ENCODE peak calls at places on chromosomes 5 and 9, in nine cellular contexts. One of them, this sample, is unnamed.

GRCh38 chr9:36765468-36766341 is 193.0 kb downstream of the MELK start:
- DNase-seq in thyroid gland: peak
- DNase-seq in effector memory CD4-positive, alpha-beta T cell: peak
- DNase-seq in bronchial epithelial cell: peak
- DNase-seq in activated T-cell treated with anti-CD3 and anti-CD28 coated beads, Interleukin-2, amount 50 U/mL, for 72 hours: peak
- DNase-seq in epithelial cell of esophagus: peak
- DNase-seq in AG10803: peak
- DNase-seq in stimulated activated CD8-positive, alpha-beta memory T cell treated with anti-CD3 and anti-CD28 coated beads, Interleukin-7, amount 100 ng/mL, for 48 hours: peak
- DNase-seq in CD8-positive, alpha-beta memory T cell: peak
- DNase-seq in this sample: peak

GRCh38 chr5:97162045-97162444 is 19.6 kb upstream of the LIX1 start:
- DNase-seq in bronchial epithelial cell: peak
- DNase-seq in effector memory CD4-positive, alpha-beta T cell: peak
- DNase-seq in epithelial cell of esophagus: peak
- DNase-seq in activated T-cell treated with anti-CD3 and anti-CD28 coated beads, Interleukin-2, amount 50 U/mL, for 72 hours: peak
- DNase-seq in thyroid gland: peak
- DNase-seq in CD8-positive, alpha-beta memory T cell: peak
- DNase-seq in stimulated activated CD8-positive, alpha-beta memory T cell treated with anti-CD3 and anti-CD28 coated beads, Interleukin-7, amount 100 ng/mL, for 48 hours: no peak
- DNase-seq in AG10803: peak
- DNase-seq in this sample: peak

GRCh38 chr9:29211681-29212589 is 1638.7 kb upstream of the C9orf72 start:
- DNase-seq in AG10803: peak
- DNase-seq in effector memory CD4-positive, alpha-beta T cell: no peak
- DNase-seq in epithelial cell of esophagus: peak
- DNase-seq in thyroid gland: peak
- DNase-seq in bronchial epithelial cell: no peak
- DNase-seq in activated T-cell treated with anti-CD3 and anti-CD28 coated beads, Interleukin-2, amount 50 U/mL, for 72 hours: peak
- DNase-seq in stimulated activated CD8-positive, alpha-beta memory T cell treated with anti-CD3 and anti-CD28 coated beads, Interleukin-7, amount 100 ng/mL, for 48 hours: no peak
- DNase-seq in CD8-positive, alpha-beta memory T cell: peak
- DNase-seq in this sample: peak

GRCh38 chr5:63961598-63962161 is 565 bp downstream of the HTR1A start:
- DNase-seq in epithelial cell of esophagus: no peak
- DNase-seq in bronchial epithelial cell: no peak
- DNase-seq in effector memory CD4-positive, alpha-beta T cell: no peak
- DNase-seq in stimulated activated CD8-positive, alpha-beta memory T cell treated with anti-CD3 and anti-CD28 coated beads, Interleukin-7, amount 100 ng/mL, for 48 hours: no peak
- DNase-seq in AG10803: no peak
- DNase-seq in CD8-positive, alpha-beta memory T cell: no peak
- DNase-seq in activated T-cell treated with anti-CD3 and anti-CD28 coated beads, Interleukin-2, amount 50 U/mL, for 72 hours: no peak
- DNase-seq in thyroid gland: no peak
- DNase-seq in this sample: no peak

GRCh38 chr5:113336975-113337374 is 97.8 kb downstream of the TSSK1B start:
- DNase-seq in thyroid gland: no peak
- DNase-seq in CD8-positive, alpha-beta memory T cell: no peak
- DNase-seq in stimulated activated CD8-positive, alpha-beta memory T cell treated with anti-CD3 and anti-CD28 coated beads, Interleukin-7, amount 100 ng/mL, for 48 hours: no peak
- DNase-seq in AG10803: peak
- DNase-seq in activated T-cell treated with anti-CD3 and anti-CD28 coated beads, Interleukin-2, amount 50 U/mL, for 72 hours: peak
- DNase-seq in effector memory CD4-positive, alpha-beta T cell: no peak
- DNase-seq in bronchial epithelial cell: peak
- DNase-seq in epithelial cell of esophagus: peak
- DNase-seq in this sample: peak

GRCh38 chr5:96254980-96255681 is 177.9 kb downstream of the PCSK1 start:
- DNase-seq in activated T-cell treated with anti-CD3 and anti-CD28 coated beads, Interleukin-2, amount 50 U/mL, for 72 hours: no peak
- DNase-seq in stimulated activated CD8-positive, alpha-beta memory T cell treated with anti-CD3 and anti-CD28 coated beads, Interleukin-7, amount 100 ng/mL, for 48 hours: no peak
- DNase-seq in effector memory CD4-positive, alpha-beta T cell: no peak
- DNase-seq in AG10803: peak
- DNase-seq in thyroid gland: no peak
- DNase-seq in CD8-positive, alpha-beta memory T cell: no peak
- DNase-seq in bronchial epithelial cell: peak
- DNase-seq in epithelial cell of esophagus: peak
- DNase-seq in this sample: no peak

GRCh38 chr5:34496258-34496657 is 159.9 kb upstream of the RAI14 start:
- DNase-seq in thyroid gland: peak
- DNase-seq in stimulated activated CD8-positive, alpha-beta memory T cell treated with anti-CD3 and anti-CD28 coated beads, Interleukin-7, amount 100 ng/mL, for 48 hours: no peak
- DNase-seq in CD8-positive, alpha-beta memory T cell: no peak
- DNase-seq in epithelial cell of esophagus: no peak
- DNase-seq in AG10803: peak
- DNase-seq in bronchial epithelial cell: no peak
- DNase-seq in effector memory CD4-positive, alpha-beta T cell: no peak
- DNase-seq in activated T-cell treated with anti-CD3 and anti-CD28 coated beads, Interleukin-2, amount 50 U/mL, for 72 hours: no peak
- DNase-seq in this sample: no peak

GRCh38 chr5:107743357-107744000 is 72.7 kb upstream of the EFNA5 start:
- DNase-seq in effector memory CD4-positive, alpha-beta T cell: no peak
- DNase-seq in bronchial epithelial cell: peak
- DNase-seq in thyroid gland: no peak
- DNase-seq in epithelial cell of esophagus: peak
- DNase-seq in AG10803: peak
- DNase-seq in activated T-cell treated with anti-CD3 and anti-CD28 coated beads, Interleukin-2, amount 50 U/mL, for 72 hours: no peak
- DNase-seq in CD8-positive, alpha-beta memory T cell: no peak
- DNase-seq in stimulated activated CD8-positive, alpha-beta memory T cell treated with anti-CD3 and anti-CD28 coated beads, Interleukin-7, amount 100 ng/mL, for 48 hours: no peak
- DNase-seq in this sample: no peak

GRCh38 chr9:135992486-135993408 is 31.6 kb upstream of the UBAC1 start:
- DNase-seq in thyroid gland: peak
- DNase-seq in bronchial epithelial cell: peak
- DNase-seq in AG10803: peak
- DNase-seq in effector memory CD4-positive, alpha-beta T cell: no peak
- DNase-seq in epithelial cell of esophagus: peak
- DNase-seq in activated T-cell treated with anti-CD3 and anti-CD28 coated beads, Interleukin-2, amount 50 U/mL, for 72 hours: peak
- DNase-seq in stimulated activated CD8-positive, alpha-beta memory T cell treated with anti-CD3 and anti-CD28 coated beads, Interleukin-7, amount 100 ng/mL, for 48 hours: no peak
- DNase-seq in CD8-positive, alpha-beta memory T cell: no peak
- DNase-seq in this sample: peak

GRCh38 chr9:124419832-124420489 is 4.7 kb upstream of the PSMB7 start:
- DNase-seq in AG10803: no peak
- DNase-seq in stimulated activated CD8-positive, alpha-beta memory T cell treated with anti-CD3 and anti-CD28 coated beads, Interleukin-7, amount 100 ng/mL, for 48 hours: no peak
- DNase-seq in activated T-cell treated with anti-CD3 and anti-CD28 coated beads, Interleukin-2, amount 50 U/mL, for 72 hours: no peak
- DNase-seq in effector memory CD4-positive, alpha-beta T cell: no peak
- DNase-seq in bronchial epithelial cell: no peak
- DNase-seq in thyroid gland: no peak
- DNase-seq in epithelial cell of esophagus: no peak
- DNase-seq in CD8-positive, alpha-beta memory T cell: no peak
- DNase-seq in this sample: no peak

GRCh38 chr5:98771389-98772109 is 1.9 kb upstream of the RGMB start:
- DNase-seq in CD8-positive, alpha-beta memory T cell: peak
- DNase-seq in bronchial epithelial cell: peak
- DNase-seq in effector memory CD4-positive, alpha-beta T cell: peak
- DNase-seq in AG10803: peak
- DNase-seq in epithelial cell of esophagus: peak
- DNase-seq in activated T-cell treated with anti-CD3 and anti-CD28 coated beads, Interleukin-2, amount 50 U/mL, for 72 hours: peak
- DNase-seq in stimulated activated CD8-positive, alpha-beta memory T cell treated with anti-CD3 and anti-CD28 coated beads, Interleukin-7, amount 100 ng/mL, for 48 hours: no peak
- DNase-seq in thyroid gland: peak
- DNase-seq in this sample: peak

GRCh38 chr5:172597755-172598155 is 43.3 kb upstream of the NEURL1B start:
- DNase-seq in AG10803: no peak
- DNase-seq in stimulated activated CD8-positive, alpha-beta memory T cell treated with anti-CD3 and anti-CD28 coated beads, Interleukin-7, amount 100 ng/mL, for 48 hours: no peak
- DNase-seq in effector memory CD4-positive, alpha-beta T cell: no peak
- DNase-seq in CD8-positive, alpha-beta memory T cell: no peak
- DNase-seq in epithelial cell of esophagus: no peak
- DNase-seq in activated T-cell treated with anti-CD3 and anti-CD28 coated beads, Interleukin-2, amount 50 U/mL, for 72 hours: no peak
- DNase-seq in bronchial epithelial cell: no peak
- DNase-seq in thyroid gland: no peak
- DNase-seq in this sample: no peak

GRCh38 chr5:36561596-36561995 is 44.8 kb upstream of the SLC1A3 start:
- DNase-seq in AG10803: no peak
- DNase-seq in effector memory CD4-positive, alpha-beta T cell: no peak
- DNase-seq in activated T-cell treated with anti-CD3 and anti-CD28 coated beads, Interleukin-2, amount 50 U/mL, for 72 hours: no peak
- DNase-seq in epithelial cell of esophagus: no peak
- DNase-seq in thyroid gland: no peak
- DNase-seq in bronchial epithelial cell: no peak
- DNase-seq in stimulated activated CD8-positive, alpha-beta memory T cell treated with anti-CD3 and anti-CD28 coated beads, Interleukin-7, amount 100 ng/mL, for 48 hours: no peak
- DNase-seq in CD8-positive, alpha-beta memory T cell: no peak
- DNase-seq in this sample: no peak

GRCh38 chr5:23013395-23013994 is 160.4 kb upstream of the CDH12 start:
- DNase-seq in stimulated activated CD8-positive, alpha-beta memory T cell treated with anti-CD3 and anti-CD28 coated beads, Interleukin-7, amount 100 ng/mL, for 48 hours: no peak
- DNase-seq in bronchial epithelial cell: no peak
- DNase-seq in AG10803: no peak
- DNase-seq in CD8-positive, alpha-beta memory T cell: no peak
- DNase-seq in activated T-cell treated with anti-CD3 and anti-CD28 coated beads, Interleukin-2, amount 50 U/mL, for 72 hours: no peak
- DNase-seq in thyroid gland: no peak
- DNase-seq in effector memory CD4-positive, alpha-beta T cell: no peak
- DNase-seq in epithelial cell of esophagus: no peak
- DNase-seq in this sample: no peak

GRCh38 chr5:112036206-112036605 is 279.2 kb upstream of the NREP start:
- DNase-seq in epithelial cell of esophagus: no peak
- DNase-seq in activated T-cell treated with anti-CD3 and anti-CD28 coated beads, Interleukin-2, amount 50 U/mL, for 72 hours: no peak
- DNase-seq in thyroid gland: no peak
- DNase-seq in effector memory CD4-positive, alpha-beta T cell: no peak
- DNase-seq in bronchial epithelial cell: no peak
- DNase-seq in AG10803: peak
- DNase-seq in stimulated activated CD8-positive, alpha-beta memory T cell treated with anti-CD3 and anti-CD28 coated beads, Interleukin-7, amount 100 ng/mL, for 48 hours: no peak
- DNase-seq in CD8-positive, alpha-beta memory T cell: no peak
- DNase-seq in this sample: no peak

GRCh38 chr9:74172874-74173273 is 324.3 kb upstream of the RORB start:
- DNase-seq in activated T-cell treated with anti-CD3 and anti-CD28 coated beads, Interleukin-2, amount 50 U/mL, for 72 hours: no peak
- DNase-seq in stimulated activated CD8-positive, alpha-beta memory T cell treated with anti-CD3 and anti-CD28 coated beads, Interleukin-7, amount 100 ng/mL, for 48 hours: no peak
- DNase-seq in AG10803: no peak
- DNase-seq in effector memory CD4-positive, alpha-beta T cell: no peak
- DNase-seq in thyroid gland: no peak
- DNase-seq in CD8-positive, alpha-beta memory T cell: no peak
- DNase-seq in epithelial cell of esophagus: no peak
- DNase-seq in bronchial epithelial cell: no peak
- DNase-seq in this sample: no peak

GRCh38 chr5:68884893-68885292 is 208.9 kb upstream of the SLC30A5 start:
- DNase-seq in effector memory CD4-positive, alpha-beta T cell: no peak
- DNase-seq in CD8-positive, alpha-beta memory T cell: peak
- DNase-seq in thyroid gland: no peak
- DNase-seq in AG10803: no peak
- DNase-seq in stimulated activated CD8-positive, alpha-beta memory T cell treated with anti-CD3 and anti-CD28 coated beads, Interleukin-7, amount 100 ng/mL, for 48 hours: no peak
- DNase-seq in bronchial epithelial cell: peak
- DNase-seq in epithelial cell of esophagus: peak
- DNase-seq in activated T-cell treated with anti-CD3 and anti-CD28 coated beads, Interleukin-2, amount 50 U/mL, for 72 hours: no peak
- DNase-seq in this sample: no peak

GRCh38 chr9:70130266-70130665 is 86.6 kb downstream of the MAMDC2 start:
- DNase-seq in thyroid gland: peak
- DNase-seq in effector memory CD4-positive, alpha-beta T cell: no peak
- DNase-seq in CD8-positive, alpha-beta memory T cell: no peak
- DNase-seq in bronchial epithelial cell: peak
- DNase-seq in epithelial cell of esophagus: peak
- DNase-seq in AG10803: no peak
- DNase-seq in activated T-cell treated with anti-CD3 and anti-CD28 coated beads, Interleukin-2, amount 50 U/mL, for 72 hours: no peak
- DNase-seq in stimulated activated CD8-positive, alpha-beta memory T cell treated with anti-CD3 and anti-CD28 coated beads, Interleukin-7, amount 100 ng/mL, for 48 hours: no peak
- DNase-seq in this sample: no peak

GRCh38 chr9:78900500-78900899 is 603.6 kb downstream of the PSAT1 start:
- DNase-seq in thyroid gland: no peak
- DNase-seq in epithelial cell of esophagus: no peak
- DNase-seq in stimulated activated CD8-positive, alpha-beta memory T cell treated with anti-CD3 and anti-CD28 coated beads, Interleukin-7, amount 100 ng/mL, for 48 hours: no peak
- DNase-seq in effector memory CD4-positive, alpha-beta T cell: no peak
- DNase-seq in CD8-positive, alpha-beta memory T cell: no peak
- DNase-seq in AG10803: no peak
- DNase-seq in activated T-cell treated with anti-CD3 and anti-CD28 coated beads, Interleukin-2, amount 50 U/mL, for 72 hours: no peak
- DNase-seq in bronchial epithelial cell: no peak
- DNase-seq in this sample: no peak

GRCh38 chr5:103744159-103744558 is 181.6 kb upstream of the NUDT12 start:
- DNase-seq in CD8-positive, alpha-beta memory T cell: no peak
- DNase-seq in activated T-cell treated with anti-CD3 and anti-CD28 coated beads, Interleukin-2, amount 50 U/mL, for 72 hours: no peak
- DNase-seq in bronchial epithelial cell: peak
- DNase-seq in AG10803: peak
- DNase-seq in thyroid gland: no peak
- DNase-seq in stimulated activated CD8-positive, alpha-beta memory T cell treated with anti-CD3 and anti-CD28 coated beads, Interleukin-7, amount 100 ng/mL, for 48 hours: no peak
- DNase-seq in epithelial cell of esophagus: no peak
- DNase-seq in effector memory CD4-positive, alpha-beta T cell: no peak
- DNase-seq in this sample: no peak

GRCh38 chr5:14665110-14665822 is 748 bp downstream of the OTULIN start:
- DNase-seq in thyroid gland: peak
- DNase-seq in bronchial epithelial cell: no peak
- DNase-seq in effector memory CD4-positive, alpha-beta T cell: no peak
- DNase-seq in CD8-positive, alpha-beta memory T cell: peak
- DNase-seq in epithelial cell of esophagus: peak
- DNase-seq in activated T-cell treated with anti-CD3 and anti-CD28 coated beads, Interleukin-2, amount 50 U/mL, for 72 hours: peak
- DNase-seq in stimulated activated CD8-positive, alpha-beta memory T cell treated with anti-CD3 and anti-CD28 coated beads, Interleukin-7, amount 100 ng/mL, for 48 hours: no peak
- DNase-seq in AG10803: no peak
- DNase-seq in this sample: peak

GRCh38 chr5:38660194-38660668 is 103.8 kb upstream of the LIFR start:
- DNase-seq in bronchial epithelial cell: no peak
- DNase-seq in AG10803: no peak
- DNase-seq in effector memory CD4-positive, alpha-beta T cell: no peak
- DNase-seq in stimulated activated CD8-positive, alpha-beta memory T cell treated with anti-CD3 and anti-CD28 coated beads, Interleukin-7, amount 100 ng/mL, for 48 hours: no peak
- DNase-seq in activated T-cell treated with anti-CD3 and anti-CD28 coated beads, Interleukin-2, amount 50 U/mL, for 72 hours: no peak
- DNase-seq in epithelial cell of esophagus: peak
- DNase-seq in CD8-positive, alpha-beta memory T cell: no peak
- DNase-seq in thyroid gland: no peak
- DNase-seq in this sample: peak

GRCh38 chr9:114167591-114168091 is 12.3 kb downstream of the COL27A1 start:
- DNase-seq in CD8-positive, alpha-beta memory T cell: no peak
- DNase-seq in stimulated activated CD8-positive, alpha-beta memory T cell treated with anti-CD3 and anti-CD28 coated beads, Interleukin-7, amount 100 ng/mL, for 48 hours: no peak
- DNase-seq in thyroid gland: no peak
- DNase-seq in bronchial epithelial cell: no peak
- DNase-seq in epithelial cell of esophagus: no peak
- DNase-seq in AG10803: no peak
- DNase-seq in activated T-cell treated with anti-CD3 and anti-CD28 coated beads, Interleukin-2, amount 50 U/mL, for 72 hours: no peak
- DNase-seq in effector memory CD4-positive, alpha-beta T cell: no peak
- DNase-seq in this sample: no peak

This sample was measured in body of pancreas.